ENCODE peak calls at places on chromosomes 7 and 10, in ten cellular contexts. R is suprapubic skin, N is cardiac muscle cell, W is fibroblast of lung, H is lower lobe of right lung, B is left ventricle myocardium inferior, O is AG09309, C is Peyer's patch, V is psoas muscle, Z is esophagus muscularis mucosa. Q is an unnamed sample.

GRCh38 chr7:107785170-107785569 is 17.9 kb downstream of the SLC26A3 start:
- DNase-seq in H (no peak), N (no peak), C (no peak), W (no peak), V (no peak), Z (no peak), B (no peak), R (no peak), O (no peak), Q (no peak)

GRCh38 chr10:72525277-72525676 is 100.6 kb downstream of the MICU1 start:
- DNase-seq in W (peak), H (no peak), C (no peak), V (no peak), B (no peak), R (no peak), N (peak), Z (no peak), O (no peak), Q (no peak)

GRCh38 chr7:116969371-116969902 is 16.1 kb downstream of the ST7 start:
- DNase-seq in O (no peak), W (no peak), B (no peak), C (no peak), N (no peak), V (no peak), H (no peak), R (no peak), Z (no peak), Q (no peak)

GRCh38 chr10:31977440-31978157 is 49.0 kb upstream of the ARHGAP12 start:
- DNase-seq in V (no peak), R (no peak), C (no peak), B (no peak), Z (no peak), O (peak), H (no peak), N (peak), W (peak), Q (peak)

GRCh38 chr10:62650411-62650810 is 154.1 kb upstream of the ADO start:
- DNase-seq in W (peak), V (no peak), Z (no peak), N (no peak), H (no peak), R (no peak), O (no peak), B (no peak), C (no peak), Q (no peak)

GRCh38 chr7:74305987-74306736 is 17.0 kb downstream of the CLIP2 start:
- DNase-seq in Z (no peak), B (no peak), V (no peak), N (no peak), C (no peak), R (no peak), H (no peak), O (no peak), W (no peak), Q (no peak)

GRCh38 chr10:133401981-133402725 is 8.2 kb downstream of the MTG1 start:
- DNase-seq in B (no peak), R (peak), O (no peak), V (no peak), H (peak), Z (no peak), W (no peak), C (no peak), N (no peak), Q (no peak)

GRCh38 chr10:49207936-49208482 is 19.8 kb upstream of the TMEM273 start:
- DNase-seq in W (no peak), N (no peak), R (no peak), H (no peak), B (no peak), V (no peak), O (no peak), C (no peak), Z (no peak), Q (no peak)

GRCh38 chr7:99928994-99929729 is at the start of gene GJC3:
- DNase-seq in O (no peak), Z (no peak), H (peak), W (peak), V (peak), N (peak), B (peak), C (peak), R (peak), Q (peak)

GRCh38 chr7:79452495-79453265 is 787 bp downstream of the MAGI2 start:
- DNase-seq in C (peak), N (peak), Z (no peak), B (peak), R (peak), H (peak), W (peak), V (peak), O (no peak), Q (no peak)

GRCh38 chr10:46549171-46550075 is 7.0 kb downstream of the GPRIN2 start:
- DNase-seq in N (no peak), C (peak), Z (no peak), W (no peak), R (peak), O (no peak), B (peak), V (peak), H (peak), Q (no peak)

GRCh38 chr10:121137533-121137932 is 286.4 kb downstream of the WDR11 start:
- DNase-seq in R (no peak), O (no peak), H (no peak), V (no peak), W (no peak), B (no peak), C (no peak), N (no peak), Z (no peak), Q (no peak)

GRCh38 chr7:1340031-1340430 is 107.4 kb downstream of the UNCX start:
- DNase-seq in B (no peak), V (no peak), R (no peak), W (no peak), H (no peak), Z (no peak), C (no peak), O (no peak), N (no peak), Q (no peak)

GRCh38 chr7:66505531-66506451 is 122.9 kb upstream of the KCTD7 start:
- DNase-seq in Z (peak), V (no peak), B (no peak), C (no peak), H (peak), W (peak), O (no peak), N (peak), R (peak), Q (no peak)

GRCh38 chr10:78424721-78425120 is 391.1 kb downstream of the RPS24 start:
- DNase-seq in R (no peak), V (no peak), W (no peak), Z (no peak), C (no peak), O (no peak), H (no peak), N (peak), B (no peak), Q (no peak)

GRCh38 chr7:22718200-22718711 is 8.7 kb upstream of the IL6 start:
- DNase-seq in C (no peak), N (peak), B (no peak), W (peak), V (no peak), O (peak), Z (peak), R (no peak), H (no peak), Q (peak)

GRCh38 chr7:13262929-13263530 is 575.6 kb downstream of the ARL4A start:
- DNase-seq in R (no peak), H (no peak), O (no peak), N (peak), V (no peak), W (peak), B (no peak), Z (no peak), C (no peak), Q (peak)

GRCh38 chr7:22157552-22157951 is 199.4 kb downstream of the RAPGEF5 start:
- DNase-seq in B (no peak), W (no peak), R (no peak), O (no peak), Z (no peak), H (no peak), V (no peak), N (no peak), C (no peak), Q (no peak)

GRCh38 chr10:123134915-123135414 is 805 bp upstream of the HMX3 start:
- DNase-seq in Z (no peak), N (no peak), H (no peak), V (no peak), O (no peak), R (no peak), B (no peak), C (no peak), W (no peak), Q (no peak)

GRCh38 chr7:117995850-117996650 is 122.8 kb upstream of the CTTNBP2 start:
- DNase-seq in V (no peak), H (no peak), B (no peak), Z (no peak), W (peak), R (no peak), C (no peak), N (no peak), O (no peak), Q (peak)

GRCh38 chr7:13115157-13115772 is 427.8 kb downstream of the ARL4A start:
- DNase-seq in W (peak), H (no peak), N (peak), B (no peak), O (no peak), R (no peak), Z (no peak), V (no peak), C (no peak), Q (peak)

GRCh38 chr10:5547934-5548660 is 23.3 kb downstream of the CALML3 start:
- DNase-seq in C (peak), H (peak), B (peak), V (peak), O (no peak), W (peak), N (peak), R (peak), Z (no peak), Q (peak)

GRCh38 chr7:149772236-149772820 is 1.1 kb downstream of the ZNF467 start:
- DNase-seq in O (no peak), H (peak), Z (no peak), B (no peak), V (peak), N (no peak), R (no peak), C (no peak), W (no peak), Q (no peak)

GRCh38 chr10:133141963-133142350 is 18.1 kb upstream of the KNDC1 start:
- DNase-seq in W (no peak), C (peak), V (no peak), H (peak), Z (no peak), N (no peak), R (peak), O (no peak), B (peak), Q (no peak)

GRCh38 chr10:99430451-99431189 is at the start of gene GOT1:
- DNase-seq in Z (peak), W (peak), N (peak), H (peak), R (peak), V (peak), B (peak), O (peak), C (peak), Q (peak)

GRCh38 chr10:99431190-99431549 is 746 bp upstream of the GOT1 start:
- DNase-seq in W (peak), C (peak), H (peak), V (peak), N (peak), R (peak), Z (no peak), B (peak), O (no peak), Q (peak)

GRCh38 chr10:99429521-99430095 is 816 bp downstream of the GOT1 start:
- DNase-seq in O (no peak), Z (no peak), C (no peak), W (no peak), B (no peak), R (no peak), V (no peak), H (no peak), N (no peak), Q (no peak)

GRCh38 chr10:99432047-99432446 is 1.6 kb upstream of the GOT1 start:
- DNase-seq in N (no peak), H (no peak), W (no peak), V (no peak), C (no peak), O (no peak), R (no peak), B (no peak), Z (no peak), Q (no peak)

GRCh38 chr10:99430116-99430450 is 341 bp downstream of the GOT1 start:
- DNase-seq in R (no peak), O (no peak), V (no peak), C (no peak), B (no peak), N (peak), W (peak), H (no peak), Z (no peak), Q (peak)
- TF ChIP-seq CTCF in R (no peak), O (no peak), V (no peak), C (no peak), B (no peak), N (no peak), W (no peak), H (no peak), Z (no peak), Q (no peak)

DNA sequence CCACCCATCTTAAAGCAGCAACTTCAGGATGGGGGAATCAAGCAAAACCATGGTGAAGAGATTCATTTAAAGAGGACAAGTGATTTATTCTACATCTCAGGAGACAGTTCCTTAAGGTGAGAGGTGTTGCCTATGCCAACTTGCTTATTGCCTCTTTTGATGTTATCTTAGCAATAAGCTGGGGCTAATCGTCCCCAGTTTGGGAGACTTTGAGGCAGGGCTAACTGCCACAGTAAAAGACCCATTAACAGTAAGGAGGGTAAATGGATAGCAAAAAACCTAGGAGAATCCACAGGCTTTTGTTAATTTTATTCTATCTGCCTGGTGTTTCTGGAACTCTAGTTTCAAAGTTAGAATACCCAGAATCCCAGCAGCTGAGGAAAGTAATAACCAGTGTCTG is 22.1 kb upstream of the HERPUD2 start:
- DNase-seq in V (no peak), R (no peak), Z (no peak), H (no peak), B (no peak), W (no peak), O (no peak), C (no peak), N (no peak), Q (no peak)
- H3K4me3 ChIP-seq in V (peak), R (peak), Z (no peak), H (peak), B (peak), W (no peak), O (no peak), C (no peak), N (no peak), Q (no peak)

GRCh38 chr10:83276971-83277370 is 862.3 kb upstream of the GHITM start:
- DNase-seq in H (no peak), V (no peak), C (no peak), O (no peak), Z (no peak), W (no peak), B (no peak), N (no peak), R (no peak), Q (no peak)

GRCh38 chr10:83274088-83274487 is 865.2 kb upstream of the GHITM start:
- DNase-seq in B (no peak), Z (no peak), H (no peak), N (no peak), W (peak), V (no peak), O (no peak), R (no peak), C (no peak), Q (no peak)

DNA sequence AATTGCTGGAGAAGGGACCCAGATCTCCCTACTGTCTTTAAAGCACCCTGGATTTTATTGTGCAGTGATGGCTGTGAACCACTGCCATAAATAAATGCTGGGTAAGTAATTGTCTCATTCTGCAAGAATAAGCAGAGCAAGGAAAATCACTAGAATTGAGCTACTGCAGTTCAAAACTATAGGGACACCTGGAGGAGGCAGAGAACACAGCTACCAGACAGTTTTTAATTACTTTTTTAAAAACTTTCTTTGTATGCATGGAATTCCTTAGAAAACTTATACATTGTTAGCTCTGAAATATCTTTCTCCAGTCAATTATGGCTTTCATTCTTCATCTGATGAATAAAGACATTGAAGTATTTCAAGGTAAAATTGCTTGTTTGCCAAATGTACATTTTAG is 866.3 kb upstream of the GHITM start:
- DNase-seq in C (no peak), Z (no peak), V (no peak), O (no peak), H (no peak), N (no peak), W (no peak), R (no peak), B (no peak), Q (peak)
- TF ChIP-seq CTCF in C (no peak), Z (no peak), V (no peak), O (peak), H (no peak), N (no peak), W (no peak), R (no peak), B (no peak), Q (no peak)

GRCh38 chr7:158246272-158246959 is 341.2 kb downstream of the PTPRN2 start:
- DNase-seq in H (no peak), B (no peak), V (no peak), C (no peak), W (no peak), O (no peak), N (no peak), R (no peak), Z (peak), Q (no peak)

GRCh38 chr7:158249692-158250091 is 337.9 kb downstream of the PTPRN2 start:
- DNase-seq in W (no peak), O (no peak), N (no peak), V (no peak), H (no peak), R (no peak), Z (no peak), B (no peak), C (no peak), Q (no peak)

GRCh38 chr7:158246960-158247673 is 340.5 kb downstream of the PTPRN2 start:
- DNase-seq in B (no peak), W (no peak), R (no peak), C (peak), N (no peak), H (no peak), V (no peak), O (no peak), Z (peak), Q (no peak)

GRCh38 chr7:158248816-158249215 is 338.8 kb downstream of the PTPRN2 start:
- DNase-seq in C (no peak), B (no peak), O (no peak), Z (no peak), R (no peak), N (no peak), H (no peak), W (no peak), V (no peak), Q (no peak)

DNA sequence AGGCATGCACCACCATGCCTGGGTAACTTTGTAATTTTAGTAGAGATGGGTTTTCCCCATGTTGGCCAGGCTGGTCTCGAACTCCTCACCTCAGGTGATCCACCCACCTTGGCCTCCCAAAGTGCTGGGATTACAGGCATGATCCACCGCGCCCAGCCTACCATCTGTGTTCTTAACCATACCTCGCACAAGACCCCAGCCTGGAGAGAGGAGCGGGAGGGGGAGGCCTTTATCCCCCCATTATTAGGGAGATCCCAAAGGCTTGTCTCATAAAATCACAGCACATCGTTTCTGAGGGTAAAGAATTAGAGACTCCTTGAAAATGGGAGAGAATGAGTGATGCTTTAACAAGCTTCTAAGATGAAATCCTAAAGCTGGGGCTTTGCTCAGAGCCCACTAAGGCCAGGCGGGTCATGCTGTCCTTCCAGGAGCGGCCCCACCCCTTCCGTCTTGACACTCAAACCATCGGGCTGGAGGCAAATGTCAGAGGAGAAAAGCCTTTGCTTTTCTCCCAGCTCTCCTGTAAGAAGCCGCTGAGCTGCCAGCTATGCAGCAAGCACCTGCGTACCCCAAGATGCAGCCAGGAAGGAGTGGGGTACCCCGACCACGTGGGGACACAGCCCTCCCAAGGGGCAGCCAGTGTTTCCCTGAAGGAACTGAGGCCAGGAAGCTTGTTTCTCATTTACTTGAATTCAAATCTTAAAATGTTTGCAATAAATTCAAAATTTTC is 339.7 kb downstream of the PTPRN2 start:
- DNase-seq in V (no peak), W (no peak), O (no peak), Z (peak), C (no peak), H (no peak), N (no peak), B (no peak), R (no peak), Q (no peak)
- H3K4me3 ChIP-seq in V (no peak), W (no peak), O (no peak), Z (no peak), C (no peak), H (no peak), N (no peak), B (no peak), R (no peak), Q (no peak)

DNA sequence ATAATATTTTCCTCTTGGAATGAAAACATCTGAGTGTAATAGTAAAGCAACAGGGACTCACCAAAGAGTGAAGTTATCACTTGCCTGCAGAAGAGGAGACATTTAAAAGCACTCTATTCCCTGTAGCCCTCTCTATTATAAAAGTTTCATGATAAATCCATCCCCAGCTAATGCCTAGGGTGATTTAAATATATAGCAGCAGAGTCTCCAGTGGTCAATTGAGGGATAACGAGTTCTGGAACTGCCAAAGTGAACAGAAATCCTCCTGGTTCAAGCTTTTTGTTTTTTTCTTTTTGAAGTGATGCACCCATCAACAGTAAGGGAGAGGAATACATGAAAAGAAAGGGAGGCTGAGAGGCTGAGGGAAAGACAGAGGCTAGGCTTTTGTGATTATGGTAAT is 87.3 kb downstream of the EVX1 start:
- DNase-seq in W (no peak), Z (no peak), C (no peak), N (no peak), R (no peak), H (no peak), O (no peak), V (no peak), B (no peak), Q (no peak)
- TF ChIP-seq CTCF in W (no peak), Z (no peak), C (no peak), N (peak), R (no peak), H (no peak), O (peak), V (no peak), B (peak), Q (no peak)

GRCh38 chr7:25949672-25950487 is 202.1 kb upstream of the NFE2L3 start:
- DNase-seq in W (no peak), H (no peak), R (no peak), B (no peak), O (no peak), C (peak), N (no peak), V (no peak), Z (peak), Q (no peak)
- H3K4me3 ChIP-seq in W (peak), H (peak), R (peak), B (peak), O (peak), C (peak), N (peak), V (peak), Z (peak), Q (peak)

GRCh38 chr7:97971990-97972943 is 17.7 kb downstream of the OCM2 start:
- DNase-seq in B (peak), R (peak), W (peak), Z (peak), H (peak), V (peak), C (peak), N (peak), O (peak), Q (peak)
- TF ChIP-seq CTCF in B (peak), R (no peak), W (peak), Z (peak), H (peak), V (peak), C (no peak), N (peak), O (peak), Q (peak)